ENCODE peak calls at places on chromosome 12, in four cellular contexts. C is lower lobe of right lung, S is AG10803, U is right cardiac atrium. L is an unnamed sample.

GRCh38 chr12:123253606-123254459 is 17.8 kb downstream of the CDK2AP1 start:
- DNase-seq in C (no peak), S (peak), U (peak), L (no peak)

GRCh38 chr12:75816892-75817291 is 214.7 kb downstream of the PHLDA1 start:
- DNase-seq in C (no peak), S (peak), U (no peak), L (peak)

GRCh38 chr12:65565601-65566560 is 258.4 kb upstream of the HMGA2 start:
- DNase-seq in C (no peak), S (peak), U (no peak), L (no peak)

GRCh38 chr12:120353136-120353535 is 15.8 kb downstream of the MSI1 start:
- DNase-seq in C (no peak), S (no peak), U (no peak), L (no peak)

GRCh38 chr12:128091101-128091795 is 175.7 kb upstream of the TMEM132C start:
- DNase-seq in C (no peak), S (no peak), U (no peak), L (no peak)

GRCh38 chr12:31989987-31990386 is 30.8 kb downstream of the RESF1 start:
- DNase-seq in C (no peak), S (no peak), U (no peak), L (no peak)

GRCh38 chr12:24909667-24910066 is 39.2 kb downstream of the BCAT1 start:
- DNase-seq in C (peak), S (peak), U (peak), L (no peak)

GRCh38 chr12:27436768-27437167 is 9.8 kb upstream of the SMCO2 start:
- DNase-seq in C (no peak), S (no peak), U (no peak), L (no peak)

GRCh38 chr12:77720258-77720657 is 110.4 kb upstream of the NAV3 start:
- DNase-seq in C (no peak), S (no peak), U (no peak), L (no peak)

GRCh38 chr12:47769234-47770085 is 3.6 kb upstream of the SLC48A1 start:
- DNase-seq in C (no peak), S (no peak), U (no peak), L (no peak)

GRCh38 chr12:19198272-19198671 is 68.7 kb downstream of the PLEKHA5 start:
- DNase-seq in C (no peak), S (peak), U (no peak), L (no peak)

GRCh38 chr12:27549231-27549800 is 25.3 kb downstream of the PPFIBP1 start:
- DNase-seq in C (no peak), S (peak), U (no peak), L (no peak)

GRCh38 chr12:13702401-13702800 is 279.0 kb downstream of the GRIN2B start:
- DNase-seq in C (no peak), S (no peak), U (no peak), L (no peak)

GRCh38 chr12:65962921-65963883 is 138.9 kb downstream of the HMGA2 start:
- DNase-seq in C (no peak), S (no peak), U (no peak), L (no peak)

GRCh38 chr12:121288158-121288848 is 8.2 kb downstream of the CAMKK2 start:
- DNase-seq in C (peak), S (no peak), U (no peak), L (no peak)

GRCh38 chr12:120902846-120903381 is 1.2 kb downstream of the SPPL3 start:
- DNase-seq in C (no peak), S (no peak), U (no peak), L (no peak)

GRCh38 chr12:100611031-100611430 is 37.5 kb downstream of the GAS2L3 start:
- DNase-seq in C (no peak), S (peak), U (no peak), L (no peak)

GRCh38 chr12:39145175-39145999 is 240.0 kb upstream of the CPNE8 start:
- DNase-seq in C (peak), S (peak), U (peak), L (no peak)

GRCh38 chr12:127496255-127496654 is 770.7 kb upstream of the TMEM132C start:
- DNase-seq in C (no peak), S (no peak), U (no peak), L (no peak)

GRCh38 chr12:29743801-29744200 is 39.9 kb downstream of the TMTC1 start:
- DNase-seq in C (no peak), S (peak), U (no peak), L (no peak)

GRCh38 chr12:41604830-41605229 is 416.7 kb downstream of the PDZRN4 start:
- DNase-seq in C (no peak), S (no peak), U (no peak), L (no peak)

GRCh38 chr12:57755454-57756372 is 810 bp downstream of the MARCHF9 start:
- DNase-seq in C (peak), S (no peak), U (no peak), L (no peak)

GRCh38 chr12:79420146-79420618 is 270.6 kb downstream of the PAWR start:
- DNase-seq in C (no peak), S (peak), U (no peak), L (peak)

GRCh38 chr12:128652136-128652751 is 171.5 kb downstream of the SLC15A4 start:
- DNase-seq in C (no peak), S (no peak), U (no peak), L (no peak)

GRCh38 chr12:78885466-78885865 is 20.9 kb downstream of the SYT1 start:
- DNase-seq in C (no peak), S (no peak), U (no peak), L (no peak)

GRCh38 chr12:52277486-52278245 is 3.2 kb downstream of the KRT86 start:
- DNase-seq in C (no peak), S (no peak), U (no peak), L (no peak)

GRCh38 chr12:3077572-3078081 is 448 bp downstream of the TSPAN9 start:
- DNase-seq in C (no peak), S (peak), U (peak), L (no peak)

GRCh38 chr12:64600164-64600561 is 10.1 kb upstream of the RASSF3 start:
- DNase-seq in C (no peak), S (no peak), U (no peak), L (peak)

GRCh38 chr12:80273144-80273543 is 170.9 kb upstream of the PTPRQ start:
- DNase-seq in C (no peak), S (no peak), U (no peak), L (no peak)

GRCh38 chr12:13343380-13343779 is 146.9 kb downstream of the EMP1 start:
- DNase-seq in C (no peak), S (no peak), U (no peak), L (no peak)

GRCh38 chr12:53127169-53127568 is 23.9 kb downstream of the SOAT2 start:
- DNase-seq in C (no peak), S (no peak), U (no peak), L (no peak)

GRCh38 chr12:130031571-130032189 is 127.9 kb upstream of the TMEM132D start:
- DNase-seq in C (peak), S (peak), U (no peak), L (no peak)

GRCh38 chr12:63150255-63151060 is 543 bp downstream of the AVPR1A start:
- DNase-seq in C (peak), S (no peak), U (peak), L (no peak)

GRCh38 chr12:116637589-116638165 is 78.5 kb downstream of the MAP1LC3B2 start:
- DNase-seq in C (no peak), S (no peak), U (no peak), L (peak)

GRCh38 chr12:116639765-116640164 is 80.6 kb downstream of the MAP1LC3B2 start:
- DNase-seq in C (no peak), S (no peak), U (no peak), L (no peak)

GRCh38 chr12:116635487-116635886 is 76.3 kb downstream of the MAP1LC3B2 start:
- DNase-seq in C (no peak), S (no peak), U (no peak), L (no peak)

GRCh38 chr12:116638376-116638775 is 79.2 kb downstream of the MAP1LC3B2 start:
- DNase-seq in C (no peak), S (no peak), U (no peak), L (no peak)

GRCh38 chr12:116636636-116637519 is 77.7 kb downstream of the MAP1LC3B2 start:
- DNase-seq in C (no peak), S (no peak), U (no peak), L (peak)
- H3K4me3 ChIP-seq in C (no peak), S (no peak), U (no peak), L (no peak)

DNA sequence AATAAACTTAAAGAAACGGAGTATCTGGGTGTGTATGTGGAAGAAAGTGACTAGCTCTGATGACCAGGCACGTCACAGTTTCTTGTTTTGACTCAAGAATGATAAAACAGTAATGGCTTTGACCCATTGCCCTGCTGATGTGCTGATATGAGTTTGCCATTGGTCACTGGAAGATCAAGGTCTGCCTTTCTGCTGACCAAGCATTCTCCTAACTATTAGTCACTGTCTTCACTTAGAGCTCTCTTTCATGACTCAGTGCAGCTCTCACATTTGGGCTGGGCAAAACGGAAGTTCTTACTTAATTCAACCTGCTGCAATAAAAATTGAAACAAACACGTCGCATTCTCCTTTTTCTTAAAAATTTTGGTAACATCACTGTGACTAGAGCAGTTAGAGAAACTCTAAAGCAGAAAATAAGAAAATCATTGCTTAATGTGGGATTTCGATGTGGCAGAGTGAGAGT is 366.7 kb downstream of the BTG1 start:
- DNase-seq in C (no peak), S (peak), U (no peak), L (no peak)
- H3K4me3 ChIP-seq in C (no peak), S (no peak), U (no peak), L (no peak)

GRCh38 chr12:93894391-93895095 is 217.4 kb downstream of the CRADD start:
- DNase-seq in C (peak), S (peak), U (peak), L (no peak)
- H3K4me3 ChIP-seq in C (no peak), S (no peak), U (peak), L (no peak)

DNA sequence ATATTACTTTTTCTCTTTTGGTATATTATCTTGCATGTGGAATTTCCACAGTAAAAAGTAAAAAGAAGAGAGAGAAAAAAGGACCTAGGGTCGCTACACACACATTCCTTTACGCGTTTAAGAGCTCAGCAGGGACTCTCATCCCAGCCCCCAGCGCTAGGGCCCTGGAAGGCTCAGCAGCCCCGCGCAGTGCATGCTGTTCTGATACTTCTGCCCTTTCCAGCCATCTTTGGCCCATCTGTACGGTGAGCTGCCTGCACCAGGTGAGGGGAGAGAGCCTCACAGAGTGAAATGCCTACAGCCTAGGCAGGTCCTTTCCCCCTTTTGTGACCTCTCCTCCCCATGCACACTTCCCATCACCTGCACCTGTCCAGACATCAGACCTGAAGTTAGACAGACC is 1.6 kb upstream of the LTBR start:
- DNase-seq in C (no peak), S (no peak), U (no peak), L (no peak)
- H3K4me3 ChIP-seq in C (no peak), S (no peak), U (no peak), L (no peak)

DNA sequence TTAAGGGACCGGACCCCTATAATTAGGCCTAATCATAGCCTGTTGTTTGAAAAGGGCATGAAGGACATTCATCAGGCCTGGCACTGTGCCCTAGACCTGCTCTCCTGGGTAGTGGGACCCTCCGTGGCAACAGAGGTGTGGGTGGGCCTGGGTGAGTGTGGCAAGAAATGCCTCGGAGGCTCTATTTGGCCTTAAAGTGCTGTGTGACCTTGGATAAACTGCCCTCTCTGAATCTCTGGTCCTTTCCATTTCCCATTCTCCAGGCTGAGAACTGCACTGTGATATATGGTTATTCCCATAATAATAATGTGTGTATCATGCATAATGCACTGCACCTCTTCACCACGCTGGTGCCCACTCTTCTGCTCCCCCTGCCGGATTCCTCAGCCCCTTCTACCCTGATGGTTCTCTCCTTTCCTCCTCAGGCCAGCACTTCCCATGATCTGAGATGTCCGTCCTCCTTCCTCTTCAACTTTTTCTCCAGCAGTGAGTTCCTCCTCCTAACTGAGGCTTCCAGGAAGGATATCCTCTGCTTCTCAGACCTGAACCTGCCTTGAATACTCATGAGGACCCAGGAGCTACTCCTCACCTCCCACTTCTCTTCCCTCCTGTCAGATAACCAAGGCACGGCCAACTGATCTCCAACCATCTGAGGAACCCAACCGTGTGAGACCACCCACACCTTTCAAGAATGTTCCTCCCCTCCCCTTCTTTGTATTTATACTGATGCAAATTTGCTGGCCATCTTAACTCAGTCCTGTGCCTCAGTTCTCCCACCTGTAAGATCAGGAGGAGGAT is 111.0 kb upstream of the PZP start:
- DNase-seq in C (no peak), S (no peak), U (no peak), L (no peak)
- H3K4me3 ChIP-seq in C (no peak), S (no peak), U (no peak), L (no peak)

GRCh38 chr12:131041216-131041967 is 87.7 kb downstream of the ADGRD1 start:
- DNase-seq in C (peak), S (no peak), U (no peak), L (no peak)
- H3K4me3 ChIP-seq in C (no peak), S (no peak), U (no peak), L (no peak)

DNA sequence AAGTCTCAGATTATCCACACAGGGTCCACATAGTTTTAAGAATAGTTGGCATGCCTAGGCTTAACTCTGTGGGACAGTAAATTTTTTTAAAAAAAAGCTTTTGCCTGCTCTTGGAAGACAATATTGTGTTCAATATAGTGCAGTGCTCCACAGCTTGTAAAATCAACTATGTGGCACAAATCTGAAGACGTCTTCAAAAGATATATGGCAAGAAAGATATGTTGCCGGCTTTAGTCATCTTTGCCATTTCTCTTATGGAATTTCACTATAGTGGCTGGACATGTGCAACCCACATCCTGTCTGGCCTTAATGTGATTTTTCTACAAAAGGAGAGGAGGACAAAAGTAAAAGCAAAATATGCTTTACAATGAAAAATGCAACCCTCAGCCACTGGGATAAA is 90.5 kb downstream of the MGST1 start:
- DNase-seq in C (no peak), S (no peak), U (no peak), L (no peak)
- H3K4me3 ChIP-seq in C (no peak), S (no peak), U (no peak), L (no peak)

DNA sequence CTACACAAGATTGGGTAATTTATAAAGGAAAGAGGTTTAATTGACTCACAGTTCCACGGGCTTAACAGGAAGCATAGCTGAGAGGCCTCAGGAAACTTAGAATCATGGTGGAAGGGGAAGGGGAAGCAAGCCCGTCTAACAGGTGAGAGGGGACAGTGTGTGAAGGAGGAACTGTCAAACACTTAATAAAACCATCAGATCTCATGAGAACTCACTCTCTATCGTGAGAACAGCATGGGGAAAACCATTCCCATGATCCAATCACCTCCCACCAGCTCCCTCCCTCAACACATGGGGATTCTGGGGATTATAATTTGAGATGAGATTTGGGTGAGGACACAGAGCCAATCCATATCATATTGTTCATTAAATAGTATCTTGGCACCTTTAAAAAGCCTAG is 56.1 kb downstream of the EPS8 start:
- DNase-seq in C (no peak), S (no peak), U (no peak), L (no peak)
- H3K4me3 ChIP-seq in C (no peak), S (no peak), U (no peak), L (no peak)

L was measured in LNCaP clone FGC.